ENCODE peak calls at places on chromosomes 12 and 14, in five cellular contexts. One of them, this sample, is unnamed.

GRCh38 chr12:21852251-21852650 is 77.7 kb upstream of the KCNJ8 start:
- DNase-seq in epithelial cell of esophagus: peak
- DNase-seq in transverse colon: no peak
- DNase-seq in AG10803: peak
- DNase-seq in left ventricle myocardium inferior: no peak
- DNase-seq in this sample: no peak

GRCh38 chr14:94636744-94637412 is 24.7 kb downstream of the SERPINA3 start:
- DNase-seq in epithelial cell of esophagus: no peak
- DNase-seq in AG10803: peak
- DNase-seq in transverse colon: no peak
- DNase-seq in left ventricle myocardium inferior: no peak
- DNase-seq in this sample: no peak

GRCh38 chr12:124428136-124428791 is 133.4 kb downstream of the RFLNA start:
- DNase-seq in epithelial cell of esophagus: no peak
- DNase-seq in left ventricle myocardium inferior: no peak
- DNase-seq in AG10803: peak
- DNase-seq in transverse colon: peak
- DNase-seq in this sample: no peak

GRCh38 chr14:75402867-75403413 is 24.9 kb upstream of the JDP2 start:
- DNase-seq in epithelial cell of esophagus: no peak
- DNase-seq in transverse colon: no peak
- DNase-seq in AG10803: no peak
- DNase-seq in left ventricle myocardium inferior: no peak
- DNase-seq in this sample: no peak

GRCh38 chr14:95514131-95515079 is 2.0 kb downstream of the SYNE3 start:
- DNase-seq in epithelial cell of esophagus: peak
- DNase-seq in AG10803: no peak
- DNase-seq in transverse colon: no peak
- DNase-seq in left ventricle myocardium inferior: no peak
- DNase-seq in this sample: no peak

GRCh38 chr12:118188690-118189371 is 52.9 kb downstream of the PEBP1 start:
- DNase-seq in AG10803: peak
- DNase-seq in epithelial cell of esophagus: no peak
- DNase-seq in transverse colon: no peak
- DNase-seq in left ventricle myocardium inferior: peak
- DNase-seq in this sample: no peak

GRCh38 chr12:26121841-26122680 is 2.8 kb downstream of the BHLHE41 start:
- DNase-seq in left ventricle myocardium inferior: peak
- DNase-seq in epithelial cell of esophagus: peak
- DNase-seq in AG10803: peak
- DNase-seq in transverse colon: no peak
- DNase-seq in this sample: peak

GRCh38 chr14:101111620-101112290 is 208.2 kb upstream of the RTL1 start:
- DNase-seq in transverse colon: no peak
- DNase-seq in epithelial cell of esophagus: no peak
- DNase-seq in left ventricle myocardium inferior: no peak
- DNase-seq in AG10803: no peak
- DNase-seq in this sample: no peak

GRCh38 chr12:22979854-22980253 is 354.9 kb downstream of the ETNK1 start:
- DNase-seq in AG10803: no peak
- DNase-seq in transverse colon: no peak
- DNase-seq in left ventricle myocardium inferior: no peak
- DNase-seq in epithelial cell of esophagus: peak
- DNase-seq in this sample: no peak

GRCh38 chr12:102539651-102540553 is 59.5 kb upstream of the IGF1 start:
- DNase-seq in left ventricle myocardium inferior: no peak
- DNase-seq in AG10803: peak
- DNase-seq in transverse colon: no peak
- DNase-seq in epithelial cell of esophagus: peak
- DNase-seq in this sample: no peak

GRCh38 chr12:93682846-93683261 is 5.7 kb downstream of the CRADD start:
- DNase-seq in transverse colon: no peak
- DNase-seq in AG10803: no peak
- DNase-seq in epithelial cell of esophagus: no peak
- DNase-seq in left ventricle myocardium inferior: peak
- DNase-seq in this sample: no peak
- TF ChIP-seq CTCF in transverse colon: no peak
- TF ChIP-seq CTCF in AG10803: no peak
- TF ChIP-seq CTCF in epithelial cell of esophagus: no peak
- TF ChIP-seq CTCF in left ventricle myocardium inferior: no peak
- TF ChIP-seq CTCF in this sample: no peak

GRCh38 chr12:52517005-52517835 is 3.0 kb downstream of the KRT5 start:
- DNase-seq in left ventricle myocardium inferior: no peak
- DNase-seq in transverse colon: no peak
- DNase-seq in epithelial cell of esophagus: peak
- DNase-seq in AG10803: no peak
- DNase-seq in this sample: no peak

GRCh38 chr12:52519826-52520662 is at the start of gene KRT5:
- DNase-seq in AG10803: no peak
- DNase-seq in left ventricle myocardium inferior: no peak
- DNase-seq in epithelial cell of esophagus: peak
- DNase-seq in transverse colon: no peak
- DNase-seq in this sample: peak

GRCh38 chr12:52518574-52519469 is 1.4 kb downstream of the KRT5 start:
- DNase-seq in AG10803: no peak
- DNase-seq in transverse colon: no peak
- DNase-seq in left ventricle myocardium inferior: no peak
- DNase-seq in epithelial cell of esophagus: peak
- DNase-seq in this sample: no peak

GRCh38 chr12:52515927-52516831 is 4.0 kb downstream of the KRT5 start:
- DNase-seq in left ventricle myocardium inferior: no peak
- DNase-seq in transverse colon: no peak
- DNase-seq in AG10803: peak
- DNase-seq in epithelial cell of esophagus: peak
- DNase-seq in this sample: no peak

GRCh38 chr12:52517888-52518287 is 2.3 kb downstream of the KRT5 start:
- DNase-seq in AG10803: no peak
- DNase-seq in transverse colon: no peak
- DNase-seq in epithelial cell of esophagus: peak
- DNase-seq in left ventricle myocardium inferior: no peak
- DNase-seq in this sample: no peak
- TF ChIP-seq CTCF in AG10803: no peak
- TF ChIP-seq CTCF in transverse colon: no peak
- TF ChIP-seq CTCF in epithelial cell of esophagus: no peak
- TF ChIP-seq CTCF in left ventricle myocardium inferior: no peak
- TF ChIP-seq CTCF in this sample: no peak

GRCh38 chr12:57240926-57241555 is 9.9 kb downstream of the STAC3 start:
- DNase-seq in left ventricle myocardium inferior: no peak
- DNase-seq in epithelial cell of esophagus: peak
- DNase-seq in AG10803: no peak
- DNase-seq in transverse colon: peak
- DNase-seq in this sample: peak
- TF ChIP-seq CTCF in left ventricle myocardium inferior: no peak
- TF ChIP-seq CTCF in epithelial cell of esophagus: no peak
- TF ChIP-seq CTCF in AG10803: no peak
- TF ChIP-seq CTCF in transverse colon: no peak
- TF ChIP-seq CTCF in this sample: no peak

GRCh38 chr12:75561921-75562320 is 50.5 kb upstream of the KRR1 start:
- DNase-seq in AG10803: no peak
- DNase-seq in epithelial cell of esophagus: no peak
- DNase-seq in transverse colon: no peak
- DNase-seq in left ventricle myocardium inferior: no peak
- DNase-seq in this sample: no peak

GRCh38 chr12:75564398-75564797 is 53.0 kb upstream of the KRR1 start:
- DNase-seq in left ventricle myocardium inferior: no peak
- DNase-seq in epithelial cell of esophagus: peak
- DNase-seq in transverse colon: no peak
- DNase-seq in AG10803: peak
- DNase-seq in this sample: no peak

GRCh38 chr12:75564821-75565220 is 53.4 kb upstream of the KRR1 start:
- DNase-seq in left ventricle myocardium inferior: no peak
- DNase-seq in AG10803: no peak
- DNase-seq in epithelial cell of esophagus: no peak
- DNase-seq in transverse colon: no peak
- DNase-seq in this sample: no peak

GRCh38 chr12:75565795-75566194 is 54.4 kb upstream of the KRR1 start:
- DNase-seq in AG10803: no peak
- DNase-seq in left ventricle myocardium inferior: no peak
- DNase-seq in epithelial cell of esophagus: no peak
- DNase-seq in transverse colon: no peak
- DNase-seq in this sample: no peak

GRCh38 chr12:75563351-75563750 is 51.9 kb upstream of the KRR1 start:
- DNase-seq in transverse colon: no peak
- DNase-seq in epithelial cell of esophagus: no peak
- DNase-seq in left ventricle myocardium inferior: no peak
- DNase-seq in AG10803: no peak
- DNase-seq in this sample: no peak
- TF ChIP-seq CTCF in transverse colon: no peak
- TF ChIP-seq CTCF in epithelial cell of esophagus: no peak
- TF ChIP-seq CTCF in left ventricle myocardium inferior: no peak
- TF ChIP-seq CTCF in AG10803: no peak
- TF ChIP-seq CTCF in this sample: no peak

GRCh38 chr12:6204533-6205143 is 4.4 kb downstream of the CD9 start:
- DNase-seq in AG10803: no peak
- DNase-seq in epithelial cell of esophagus: peak
- DNase-seq in transverse colon: no peak
- DNase-seq in left ventricle myocardium inferior: no peak
- DNase-seq in this sample: no peak
- TF ChIP-seq CTCF in AG10803: no peak
- TF ChIP-seq CTCF in epithelial cell of esophagus: peak
- TF ChIP-seq CTCF in transverse colon: no peak
- TF ChIP-seq CTCF in left ventricle myocardium inferior: no peak
- TF ChIP-seq CTCF in this sample: no peak

DNA sequence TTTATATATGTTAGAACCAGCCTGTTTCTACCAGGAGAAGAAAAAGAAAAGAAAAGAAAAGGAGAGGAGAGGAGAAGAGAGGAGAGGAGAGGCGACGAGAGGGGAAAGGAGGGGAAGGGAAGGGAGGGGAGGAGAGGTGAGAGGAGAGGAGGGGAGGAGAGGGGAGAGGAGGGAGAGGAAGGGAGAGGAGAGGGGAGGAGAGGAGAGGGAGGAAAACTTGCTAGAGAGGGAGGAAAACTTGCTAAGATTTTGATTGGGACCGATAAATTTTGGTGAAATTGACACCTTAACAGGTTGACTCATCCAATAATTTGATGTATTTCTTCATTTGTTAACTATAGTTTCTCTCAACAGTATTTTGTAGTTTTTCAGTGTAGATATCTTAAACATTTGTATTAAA is 164.0 kb upstream of the SYT1 start:
- DNase-seq in epithelial cell of esophagus: no peak
- DNase-seq in left ventricle myocardium inferior: no peak
- DNase-seq in transverse colon: no peak
- DNase-seq in AG10803: no peak
- DNase-seq in this sample: no peak
- TF ChIP-seq CTCF in epithelial cell of esophagus: no peak
- TF ChIP-seq CTCF in left ventricle myocardium inferior: no peak
- TF ChIP-seq CTCF in transverse colon: no peak
- TF ChIP-seq CTCF in AG10803: no peak
- TF ChIP-seq CTCF in this sample: no peak

GRCh38 chr14:63745272-63745671 is 17.4 kb upstream of the SGPP1 start:
- DNase-seq in epithelial cell of esophagus: no peak
- DNase-seq in AG10803: no peak
- DNase-seq in left ventricle myocardium inferior: no peak
- DNase-seq in transverse colon: no peak
- DNase-seq in this sample: no peak

GRCh38 chr14:63747836-63748235 is 20.0 kb upstream of the SGPP1 start:
- DNase-seq in AG10803: no peak
- DNase-seq in transverse colon: no peak
- DNase-seq in epithelial cell of esophagus: no peak
- DNase-seq in left ventricle myocardium inferior: no peak
- DNase-seq in this sample: no peak

DNA sequence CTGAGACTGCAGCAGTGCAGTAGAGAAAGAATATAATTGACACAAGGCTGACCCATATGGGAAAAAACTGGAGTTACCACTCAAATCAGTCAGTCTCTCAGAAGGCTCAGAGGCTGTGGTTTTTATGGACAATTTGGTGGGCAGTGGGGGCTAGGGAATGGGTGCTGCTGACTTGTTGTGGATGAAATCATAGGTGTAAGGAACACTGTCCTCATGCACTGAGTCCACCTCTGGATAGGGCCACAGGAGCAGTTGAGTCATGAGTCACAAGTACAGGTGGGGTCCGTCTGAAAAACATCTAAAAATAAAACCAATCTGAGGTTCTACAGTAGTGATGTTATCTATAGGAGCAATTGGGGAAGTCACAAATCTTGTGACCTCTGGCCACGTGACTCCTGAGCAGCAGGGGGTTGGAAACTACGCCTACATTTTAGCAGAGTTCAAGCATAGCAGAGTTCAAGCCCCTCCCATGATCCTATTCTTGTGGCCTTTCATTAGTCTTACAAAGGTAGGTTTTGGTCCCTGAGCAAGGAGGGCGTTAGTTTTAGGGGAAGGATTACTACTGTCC is 18.1 kb upstream of the SGPP1 start:
- DNase-seq in epithelial cell of esophagus: no peak
- DNase-seq in AG10803: no peak
- DNase-seq in transverse colon: peak
- DNase-seq in left ventricle myocardium inferior: no peak
- DNase-seq in this sample: no peak
- TF ChIP-seq CTCF in epithelial cell of esophagus: no peak
- TF ChIP-seq CTCF in AG10803: no peak
- TF ChIP-seq CTCF in transverse colon: no peak
- TF ChIP-seq CTCF in left ventricle myocardium inferior: no peak
- TF ChIP-seq CTCF in this sample: no peak

GRCh38 chr14:34723867-34724266 is 9.5 kb upstream of the CFL2 start:
- DNase-seq in epithelial cell of esophagus: no peak
- DNase-seq in transverse colon: no peak
- DNase-seq in AG10803: no peak
- DNase-seq in left ventricle myocardium inferior: no peak
- DNase-seq in this sample: no peak

GRCh38 chr14:34718750-34719304 is 4.4 kb upstream of the CFL2 start:
- DNase-seq in AG10803: peak
- DNase-seq in transverse colon: no peak
- DNase-seq in left ventricle myocardium inferior: no peak
- DNase-seq in epithelial cell of esophagus: no peak
- DNase-seq in this sample: no peak

GRCh38 chr14:34721129-34721528 is 6.7 kb upstream of the CFL2 start:
- DNase-seq in AG10803: no peak
- DNase-seq in epithelial cell of esophagus: no peak
- DNase-seq in left ventricle myocardium inferior: no peak
- DNase-seq in transverse colon: no peak
- DNase-seq in this sample: no peak

GRCh38 chr14:34722723-34723545 is 8.5 kb upstream of the CFL2 start:
- DNase-seq in left ventricle myocardium inferior: no peak
- DNase-seq in transverse colon: peak
- DNase-seq in epithelial cell of esophagus: peak
- DNase-seq in AG10803: peak
- DNase-seq in this sample: peak
- TF ChIP-seq CTCF in left ventricle myocardium inferior: peak
- TF ChIP-seq CTCF in transverse colon: peak
- TF ChIP-seq CTCF in epithelial cell of esophagus: peak
- TF ChIP-seq CTCF in AG10803: peak
- TF ChIP-seq CTCF in this sample: peak

GRCh38 chr12:83389237-83389996 is 702.7 kb downstream of the TMTC2 start:
- DNase-seq in transverse colon: peak
- DNase-seq in epithelial cell of esophagus: peak
- DNase-seq in AG10803: no peak
- DNase-seq in left ventricle myocardium inferior: no peak
- DNase-seq in this sample: peak
- TF ChIP-seq CTCF in transverse colon: peak
- TF ChIP-seq CTCF in epithelial cell of esophagus: peak
- TF ChIP-seq CTCF in AG10803: no peak
- TF ChIP-seq CTCF in left ventricle myocardium inferior: peak
- TF ChIP-seq CTCF in this sample: peak